ENCODE peak calls at places on chromosomes 3 and 15, in nine cellular contexts. I is Peyer's patch; R is naive thymus-derived CD4-positive, alpha-beta T cell; N is aorta; S is lower lobe of right lung; Y is tibial nerve; B is ascending aorta; M is breast epithelium; E is kidney. Q is an unnamed sample.

GRCh38 chr15:98745650-98746374 is 97.5 kb downstream of the IGF1R start:
- DNase-seq in I (no peak), R (no peak), N (no peak), S (no peak), Y (no peak), B (no peak), M (no peak), E (no peak), Q (no peak)

GRCh38 chr15:35019401-35020327 is 31.6 kb upstream of the ZNF770 start:
- DNase-seq in I (no peak), R (no peak), N (no peak), S (no peak), Y (no peak), B (no peak), M (no peak), E (no peak), Q (no peak)

GRCh38 chr3:150242220-150242938 is 165.7 kb upstream of the TSC22D2 start:
- DNase-seq in I (no peak), R (no peak), N (no peak), S (no peak), Y (no peak), B (no peak), M (no peak), E (no peak), Q (no peak)

GRCh38 chr3:38614091-38614490 is 35.4 kb downstream of the SCN5A start:
- DNase-seq in I (no peak), R (no peak), N (no peak), S (peak; percentile 6), Y (no peak), B (no peak), M (no peak), E (no peak), Q (no peak)

GRCh38 chr3:186775999-186776398 is 7.4 kb upstream of the EIF4A2 start:
- DNase-seq in I (no peak), R (no peak), N (no peak), S (no peak), Y (no peak), B (no peak), M (no peak), E (no peak), Q (no peak)

GRCh38 chr3:126459763-126460127 is 15.9 kb downstream of the ZXDC start:
- DNase-seq in I (peak; percentile 32), R (no peak), N (no peak), S (no peak), Y (no peak), B (no peak), M (no peak), E (no peak), Q (no peak)

GRCh38 chr3:111277226-111277625 is 205.6 kb downstream of the NECTIN3 start:
- DNase-seq in I (no peak), R (no peak), N (no peak), S (no peak), Y (no peak), B (no peak), M (no peak), E (no peak), Q (no peak)

GRCh38 chr15:55588818-55589122 is 625 bp upstream of the PYGO1 start:
- DNase-seq in I (no peak), R (no peak), N (no peak), S (no peak), Y (no peak), B (no peak), M (no peak), E (no peak), Q (no peak)

GRCh38 chr3:41608267-41608822 is 353.6 kb downstream of the ULK4 start:
- DNase-seq in I (no peak), R (no peak), N (no peak), S (no peak), Y (no peak), B (no peak), M (no peak), E (no peak), Q (no peak)

GRCh38 chr15:49270541-49271421 is 100.7 kb downstream of the GALK2 start:
- DNase-seq in I (no peak), R (no peak), N (peak; percentile 63), S (no peak), Y (no peak), B (no peak), M (peak; percentile 41), E (peak; percentile 56), Q (no peak)

GRCh38 chr3:49098429-49098828 is 4.6 kb upstream of the QRICH1 start:
- DNase-seq in I (no peak), R (no peak), N (no peak), S (peak; percentile 36), Y (no peak), B (no peak), M (no peak), E (peak; percentile 51), Q (no peak)

GRCh38 chr15:38316311-38316710 is 63.7 kb downstream of the SPRED1 start:
- DNase-seq in I (no peak), R (no peak), N (no peak), S (no peak), Y (no peak), B (no peak), M (no peak), E (no peak), Q (no peak)

GRCh38 chr3:178669758-178670157 is 133.5 kb downstream of the KCNMB2 start:
- DNase-seq in I (no peak), R (no peak), N (no peak), S (no peak), Y (no peak), B (no peak), M (no peak), E (no peak), Q (no peak)

GRCh38 chr3:44206301-44206700 is 35.4 kb upstream of the TOPAZ1 start:
- DNase-seq in I (peak; percentile 77), R (no peak), N (no peak), S (no peak), Y (no peak), B (no peak), M (no peak), E (no peak), Q (no peak)
- H3K4me1 ChIP-seq in I (no peaks in the 10 kb centered on the region), R (no peaks in the 10 kb centered on the region), N (no peaks in the 10 kb centered on the region), S (no peaks in the 10 kb centered on the region), Y (no peaks in the 10 kb centered on the region), B (no peaks in the 10 kb centered on the region), M (no peaks in the 10 kb centered on the region), E (no peaks in the 10 kb centered on the region), Q (peaks cover 9% of the 10 kb centered on the region)

DNA sequence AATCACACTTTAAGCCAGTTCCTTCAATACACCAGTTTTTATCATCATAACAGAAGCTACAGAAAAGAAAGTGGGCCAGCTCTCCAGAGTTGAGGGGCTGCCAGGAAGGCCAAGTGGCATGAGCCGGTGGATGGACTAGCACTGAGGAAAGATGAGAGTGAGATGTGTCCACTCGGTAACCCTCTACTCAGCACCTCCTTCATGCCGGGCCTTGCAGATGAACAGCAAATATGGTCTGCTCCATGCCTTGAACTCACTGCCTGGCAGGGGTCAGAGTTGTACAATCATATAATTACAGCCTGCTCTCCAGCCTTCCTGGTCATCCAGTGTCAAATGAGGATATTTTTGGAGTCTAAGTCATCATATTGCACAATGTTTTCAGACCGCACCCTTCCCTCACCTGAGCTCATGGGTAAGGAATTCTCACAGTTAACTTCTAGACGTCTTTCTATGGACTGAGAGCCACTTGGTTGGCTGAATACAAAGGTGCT is 4.9 kb downstream of the MGLL start:
- DNase-seq in I (peak; percentile 71), R (no peak), N (no peak), S (no peak), Y (no peak), B (no peak), M (no peak), E (no peak), Q (no peak)
- H3K4me1 ChIP-seq in I (peaks cover 2% of the 10 kb centered on the region), R (no peaks in the 10 kb centered on the region), N (no peaks in the 10 kb centered on the region), S (peaks cover 72% of the 10 kb centered on the region), Y (no peaks in the 10 kb centered on the region), B (peaks cover 10% of the 10 kb centered on the region), M (peaks cover 10% of the 10 kb centered on the region), E (peaks cover 38% of the 10 kb centered on the region), Q (no peaks in the 10 kb centered on the region)

GRCh38 chr15:85593809-85594441 is 200.8 kb downstream of the KLHL25 start:
- DNase-seq in I (no peak), R (no peak), N (no peak), S (no peak), Y (no peak), B (no peak), M (no peak), E (no peak), Q (no peak)
- H3K4me1 ChIP-seq in I (no peaks in the 10 kb centered on the region), R (peaks cover 16% of the 10 kb centered on the region), N (peaks cover 3% of the 10 kb centered on the region), S (peaks cover 63% of the 10 kb centered on the region), Y (peaks cover 4% of the 10 kb centered on the region), B (peaks cover 15% of the 10 kb centered on the region), M (no peaks in the 10 kb centered on the region), E (peaks cover 29% of the 10 kb centered on the region), Q (peaks cover 9% of the 10 kb centered on the region)

DNA sequence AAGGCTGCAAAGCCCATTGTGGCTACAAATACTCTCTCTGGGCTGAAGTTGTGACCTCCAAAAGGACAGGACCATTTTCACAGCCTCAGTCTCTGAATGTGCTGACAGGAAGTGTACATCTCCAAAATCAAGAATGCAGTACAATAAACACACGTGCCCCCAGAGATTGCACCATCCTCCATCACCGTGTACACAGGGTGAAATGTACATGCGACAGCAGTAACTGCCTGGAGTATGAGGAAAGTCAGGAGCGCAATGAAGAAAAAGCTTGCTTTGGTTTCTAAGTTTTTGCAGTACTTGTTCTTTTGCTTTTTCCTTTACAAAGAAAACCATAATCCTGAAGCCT is 24.9 kb downstream of the BMF start:
- DNase-seq in I (no peak), R (no peak), N (no peak), S (no peak), Y (no peak), B (no peak), M (no peak), E (no peak), Q (no peak)
- H3K4me1 ChIP-seq in I (peaks cover 20% of the 10 kb centered on the region), R (no peaks in the 10 kb centered on the region), N (peaks cover 9% of the 10 kb centered on the region), S (peaks cover 36% of the 10 kb centered on the region), Y (no peaks in the 10 kb centered on the region), B (peaks cover 35% of the 10 kb centered on the region), M (no peaks in the 10 kb centered on the region), E (peaks cover 29% of the 10 kb centered on the region), Q (no peaks in the 10 kb centered on the region)

GRCh38 chr3:53844262-53845102 is 1.7 kb downstream of the CHDH start:
- DNase-seq in I (peak; percentile 77), R (no peak), N (no peak), S (no peak), Y (no peak), B (no peak), M (no peak), E (no peak), Q (no peak)

GRCh38 chr3:53837331-53837730 is 8.9 kb downstream of the CHDH start:
- DNase-seq in I (no peak), R (no peak), N (no peak), S (peak; percentile 84), Y (no peak), B (no peak), M (no peak), E (no peak), Q (no peak)

GRCh38 chr3:53843195-53844177 is 2.7 kb downstream of the CHDH start:
- DNase-seq in I (no peak), R (no peak), N (no peak), S (no peak), Y (no peak), B (no peak), M (no peak), E (no peak), Q (no peak)

GRCh38 chr3:53842436-53843194 is 3.6 kb downstream of the CHDH start:
- DNase-seq in I (peak; percentile 80), R (no peak), N (no peak), S (no peak), Y (peak; percentile 58), B (no peak), M (peak; percentile 95), E (peak; percentile 91), Q (no peak)

DNA sequence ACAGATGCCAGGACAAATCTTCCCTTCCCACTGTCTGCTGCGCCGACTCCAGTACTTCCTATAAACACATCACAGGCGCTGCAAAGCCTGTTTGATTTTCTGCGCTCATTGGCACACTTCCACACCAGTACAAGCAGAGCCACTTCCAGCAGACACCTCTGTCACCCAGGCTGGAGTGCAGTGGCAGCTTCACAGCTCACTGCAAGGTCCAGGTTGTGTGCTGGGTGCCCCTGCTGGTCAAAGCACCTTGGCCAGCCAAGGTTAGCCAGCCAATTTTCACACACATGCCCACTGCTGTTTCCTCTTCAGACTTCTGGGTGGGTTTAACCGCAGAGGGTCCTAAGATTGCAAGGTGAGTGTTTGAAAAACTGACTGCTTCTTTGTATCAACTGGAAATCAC is 4.9 kb downstream of the CHDH start:
- DNase-seq in I (no peak), R (no peak), N (no peak), S (no peak), Y (no peak), B (no peak), M (peak; percentile 48), E (no peak), Q (no peak)
- H3K4me1 ChIP-seq in I (peaks cover 6% of the 10 kb centered on the region), R (no peaks in the 10 kb centered on the region), N (no peaks in the 10 kb centered on the region), S (peaks cover 30% of the 10 kb centered on the region), Y (no peaks in the 10 kb centered on the region), B (no peaks in the 10 kb centered on the region), M (peaks cover 8% of the 10 kb centered on the region), E (peaks cover 25% of the 10 kb centered on the region), Q (peaks cover 5% of the 10 kb centered on the region)